ENCODE peak calls at places on chromosomes 16 and 17, in six cellular contexts. One of them, this sample, is unnamed.

GRCh38 chr17:50923611-50924010 is 57.5 kb upstream of the TOB1 start:
- DNase-seq in psoas muscle: no peak
- DNase-seq in mammary epithelial cell: no peak
- DNase-seq in uterus: no peak
- DNase-seq in tibial artery: no peak
- DNase-seq in A673: no peak
- DNase-seq in this sample: peak

GRCh38 chr16:64051826-64052225 is 1070.0 kb downstream of the CDH11 start:
- DNase-seq in psoas muscle: no peak
- DNase-seq in mammary epithelial cell: peak
- DNase-seq in uterus: no peak
- DNase-seq in tibial artery: no peak
- DNase-seq in A673: peak
- DNase-seq in this sample: no peak

GRCh38 chr16:68264128-68265077 is at the start of gene SLC7A6:
- DNase-seq in psoas muscle: peak
- DNase-seq in mammary epithelial cell: peak
- DNase-seq in uterus: peak
- DNase-seq in tibial artery: peak
- DNase-seq in A673: peak
- DNase-seq in this sample: peak

GRCh38 chr17:61402978-61403845 is 3.6 kb downstream of the TBX2 start:
- DNase-seq in psoas muscle: no peak
- DNase-seq in mammary epithelial cell: no peak
- DNase-seq in uterus: peak
- DNase-seq in tibial artery: peak
- DNase-seq in A673: peak
- DNase-seq in this sample: no peak

GRCh38 chr16:31706925-31707324 is 166.7 kb upstream of the ZNF267 start:
- DNase-seq in psoas muscle: no peak
- DNase-seq in mammary epithelial cell: no peak
- DNase-seq in uterus: no peak
- DNase-seq in tibial artery: no peak
- DNase-seq in A673: no peak
- DNase-seq in this sample: no peak

GRCh38 chr17:75571197-75571884 is 16.3 kb upstream of the MYO15B start:
- DNase-seq in psoas muscle: no peak
- DNase-seq in mammary epithelial cell: no peak
- DNase-seq in uterus: no peak
- DNase-seq in tibial artery: no peak
- DNase-seq in A673: no peak
- DNase-seq in this sample: no peak

GRCh38 chr16:67915831-67916723 is 15.6 kb downstream of the CTRL start:
- DNase-seq in psoas muscle: no peak
- DNase-seq in mammary epithelial cell: no peak
- DNase-seq in uterus: no peak
- DNase-seq in tibial artery: no peak
- DNase-seq in A673: no peak
- DNase-seq in this sample: no peak

GRCh38 chr17:13477180-13477611 is 124.5 kb downstream of the HS3ST3A1 start:
- DNase-seq in psoas muscle: no peak
- DNase-seq in mammary epithelial cell: peak
- DNase-seq in uterus: no peak
- DNase-seq in tibial artery: no peak
- DNase-seq in A673: no peak
- DNase-seq in this sample: no peak

GRCh38 chr17:1373710-1374237 is 26.2 kb downstream of the YWHAE start:
- DNase-seq in psoas muscle: no peak
- DNase-seq in mammary epithelial cell: no peak
- DNase-seq in uterus: no peak
- DNase-seq in tibial artery: no peak
- DNase-seq in A673: no peak
- DNase-seq in this sample: no peak

GRCh38 chr16:57092786-57093301 is 461 bp downstream of the CPNE2 start:
- DNase-seq in psoas muscle: peak
- DNase-seq in mammary epithelial cell: no peak
- DNase-seq in uterus: no peak
- DNase-seq in tibial artery: no peak
- DNase-seq in A673: peak
- DNase-seq in this sample: peak

GRCh38 chr16:57096793-57097192 is 4.4 kb downstream of the CPNE2 start:
- DNase-seq in psoas muscle: no peak
- DNase-seq in mammary epithelial cell: no peak
- DNase-seq in uterus: no peak
- DNase-seq in tibial artery: no peak
- DNase-seq in A673: no peak
- DNase-seq in this sample: no peak

GRCh38 chr16:57093845-57094564 is 1.6 kb downstream of the CPNE2 start:
- DNase-seq in psoas muscle: no peak
- DNase-seq in mammary epithelial cell: no peak
- DNase-seq in uterus: peak
- DNase-seq in tibial artery: no peak
- DNase-seq in A673: no peak
- DNase-seq in this sample: no peak

GRCh38 chr16:57096192-57096591 is 3.8 kb downstream of the CPNE2 start:
- DNase-seq in psoas muscle: no peak
- DNase-seq in mammary epithelial cell: no peak
- DNase-seq in uterus: no peak
- DNase-seq in tibial artery: no peak
- DNase-seq in A673: no peak
- DNase-seq in this sample: no peak

DNA sequence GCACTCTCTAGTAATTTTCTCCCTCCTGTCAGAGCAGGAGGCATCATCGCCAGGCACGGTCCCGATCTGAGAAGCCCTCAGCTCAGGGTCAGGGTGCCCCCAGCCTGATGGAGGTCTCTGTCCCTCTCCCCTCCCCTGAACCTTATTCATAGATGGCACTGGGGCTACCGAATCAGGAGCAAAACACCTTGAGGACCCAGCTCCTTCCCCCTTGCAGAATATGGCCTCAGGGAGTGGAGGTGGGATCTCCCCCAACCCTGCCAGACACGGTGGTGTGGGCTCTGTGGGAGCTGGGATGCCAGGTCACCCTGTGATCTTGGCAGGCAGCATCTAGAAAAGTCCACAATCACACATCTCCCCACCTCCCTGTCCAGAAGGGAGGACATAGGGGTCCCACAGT is 2.5 kb downstream of the CPNE2 start:
- DNase-seq in psoas muscle: no peak
- DNase-seq in mammary epithelial cell: no peak
- DNase-seq in uterus: no peak
- DNase-seq in tibial artery: no peak
- DNase-seq in A673: no peak
- DNase-seq in this sample: no peak
- H3K27ac ChIP-seq in psoas muscle: no peak
- H3K27ac ChIP-seq in mammary epithelial cell: no peak
- H3K27ac ChIP-seq in uterus: no peak
- H3K27ac ChIP-seq in tibial artery: no peak
- H3K27ac ChIP-seq in A673: no peak
- H3K27ac ChIP-seq in this sample: no peak

GRCh38 chr17:78878261-78878660 is 24.7 kb downstream of the CEP295NL start:
- DNase-seq in psoas muscle: no peak
- DNase-seq in mammary epithelial cell: no peak
- DNase-seq in uterus: no peak
- DNase-seq in tibial artery: no peak
- DNase-seq in A673: no peak
- DNase-seq in this sample: no peak

GRCh38 chr17:78879679-78880186 is 23.3 kb downstream of the CEP295NL start:
- DNase-seq in psoas muscle: peak
- DNase-seq in mammary epithelial cell: peak
- DNase-seq in uterus: peak
- DNase-seq in tibial artery: no peak
- DNase-seq in A673: peak
- DNase-seq in this sample: no peak

GRCh38 chr17:78875331-78875730 is 27.7 kb downstream of the CEP295NL start:
- DNase-seq in psoas muscle: no peak
- DNase-seq in mammary epithelial cell: no peak
- DNase-seq in uterus: no peak
- DNase-seq in tibial artery: no peak
- DNase-seq in A673: no peak
- DNase-seq in this sample: peak

GRCh38 chr17:78875738-78876597 is 27.0 kb downstream of the CEP295NL start:
- DNase-seq in psoas muscle: no peak
- DNase-seq in mammary epithelial cell: no peak
- DNase-seq in uterus: no peak
- DNase-seq in tibial artery: no peak
- DNase-seq in A673: no peak
- DNase-seq in this sample: peak

GRCh38 chr17:78878871-78879270 is 24.1 kb downstream of the CEP295NL start:
- DNase-seq in psoas muscle: no peak
- DNase-seq in mammary epithelial cell: no peak
- DNase-seq in uterus: no peak
- DNase-seq in tibial artery: no peak
- DNase-seq in A673: no peak
- DNase-seq in this sample: no peak
- H3K4me3 ChIP-seq in psoas muscle: no peak
- H3K4me3 ChIP-seq in mammary epithelial cell: no peak
- H3K4me3 ChIP-seq in uterus: no peak
- H3K4me3 ChIP-seq in tibial artery: no peak
- H3K4me3 ChIP-seq in A673: no peak
- H3K4me3 ChIP-seq in this sample: no peak

GRCh38 chr16:87391950-87392822 is at the start of gene MAP1LC3B:
- DNase-seq in psoas muscle: peak
- DNase-seq in mammary epithelial cell: peak
- DNase-seq in uterus: peak
- DNase-seq in tibial artery: peak
- DNase-seq in A673: peak
- DNase-seq in this sample: peak

GRCh38 chr16:87392823-87393679 is 915 bp downstream of the MAP1LC3B start:
- DNase-seq in psoas muscle: no peak
- DNase-seq in mammary epithelial cell: peak
- DNase-seq in uterus: peak
- DNase-seq in tibial artery: peak
- DNase-seq in A673: peak
- DNase-seq in this sample: no peak

GRCh38 chr16:87390641-87391323 is 1.4 kb upstream of the MAP1LC3B start:
- DNase-seq in psoas muscle: no peak
- DNase-seq in mammary epithelial cell: no peak
- DNase-seq in uterus: no peak
- DNase-seq in tibial artery: peak
- DNase-seq in A673: peak
- DNase-seq in this sample: no peak

GRCh38 chr16:87389245-87389644 is 2.9 kb upstream of the MAP1LC3B start:
- DNase-seq in psoas muscle: no peak
- DNase-seq in mammary epithelial cell: no peak
- DNase-seq in uterus: no peak
- DNase-seq in tibial artery: no peak
- DNase-seq in A673: no peak
- DNase-seq in this sample: peak

DNA sequence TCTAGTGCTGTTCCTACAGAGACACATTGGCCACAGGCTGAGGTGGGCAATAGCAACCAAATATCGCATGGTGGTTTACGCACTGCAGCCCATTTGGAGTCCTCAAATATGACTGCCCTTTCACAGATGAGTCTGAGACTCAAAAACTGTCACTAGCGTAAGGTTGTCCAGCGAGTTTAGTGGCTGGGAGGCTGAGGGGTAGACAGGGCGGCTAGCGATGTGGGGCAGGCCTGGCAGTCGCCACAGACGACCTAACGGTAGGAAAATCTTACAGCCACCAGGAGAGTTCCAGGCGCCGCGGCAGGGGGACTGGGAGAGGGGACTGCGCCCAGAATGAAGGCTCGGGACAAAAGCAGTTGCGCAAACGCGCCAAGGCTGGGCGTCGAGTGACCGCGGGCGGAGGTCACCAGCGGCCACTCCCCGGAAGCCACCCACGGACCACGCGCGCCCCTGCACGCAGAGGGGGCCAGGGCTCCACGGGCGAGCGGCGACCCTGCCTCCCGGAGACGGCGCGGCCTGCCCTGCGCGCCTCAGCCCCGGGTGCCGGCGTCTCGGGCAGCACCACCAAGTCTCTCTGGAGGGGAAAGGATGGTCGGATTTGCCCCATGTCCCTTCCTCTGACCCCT is 699 bp upstream of the MAP1LC3B start:
- DNase-seq in psoas muscle: peak
- DNase-seq in mammary epithelial cell: no peak
- DNase-seq in uterus: peak
- DNase-seq in tibial artery: peak
- DNase-seq in A673: peak
- DNase-seq in this sample: no peak
- TF ChIP-seq CTCF in psoas muscle: no peak
- TF ChIP-seq CTCF in mammary epithelial cell: no peak
- TF ChIP-seq CTCF in uterus: no peak
- TF ChIP-seq CTCF in tibial artery: no peak
- TF ChIP-seq CTCF in A673: no peak
- TF ChIP-seq CTCF in this sample: no peak

GRCh38 chr16:2082983-2083364 is 35.2 kb downstream of the TSC2 start:
- DNase-seq in psoas muscle: no peak
- DNase-seq in mammary epithelial cell: no peak
- DNase-seq in uterus: no peak
- DNase-seq in tibial artery: no peak
- DNase-seq in A673: no peak
- DNase-seq in this sample: no peak

GRCh38 chr16:2083409-2083808 is 35.6 kb downstream of the TSC2 start:
- DNase-seq in psoas muscle: no peak
- DNase-seq in mammary epithelial cell: no peak
- DNase-seq in uterus: no peak
- DNase-seq in tibial artery: no peak
- DNase-seq in A673: no peak
- DNase-seq in this sample: no peak

GRCh38 chr16:2081685-2082084 is 33.9 kb downstream of the TSC2 start:
- DNase-seq in psoas muscle: no peak
- DNase-seq in mammary epithelial cell: no peak
- DNase-seq in uterus: no peak
- DNase-seq in tibial artery: no peak
- DNase-seq in A673: no peak
- DNase-seq in this sample: no peak

GRCh38 chr16:2081201-2081600 is 33.4 kb downstream of the TSC2 start:
- DNase-seq in psoas muscle: no peak
- DNase-seq in mammary epithelial cell: no peak
- DNase-seq in uterus: no peak
- DNase-seq in tibial artery: no peak
- DNase-seq in A673: no peak
- DNase-seq in this sample: no peak

DNA sequence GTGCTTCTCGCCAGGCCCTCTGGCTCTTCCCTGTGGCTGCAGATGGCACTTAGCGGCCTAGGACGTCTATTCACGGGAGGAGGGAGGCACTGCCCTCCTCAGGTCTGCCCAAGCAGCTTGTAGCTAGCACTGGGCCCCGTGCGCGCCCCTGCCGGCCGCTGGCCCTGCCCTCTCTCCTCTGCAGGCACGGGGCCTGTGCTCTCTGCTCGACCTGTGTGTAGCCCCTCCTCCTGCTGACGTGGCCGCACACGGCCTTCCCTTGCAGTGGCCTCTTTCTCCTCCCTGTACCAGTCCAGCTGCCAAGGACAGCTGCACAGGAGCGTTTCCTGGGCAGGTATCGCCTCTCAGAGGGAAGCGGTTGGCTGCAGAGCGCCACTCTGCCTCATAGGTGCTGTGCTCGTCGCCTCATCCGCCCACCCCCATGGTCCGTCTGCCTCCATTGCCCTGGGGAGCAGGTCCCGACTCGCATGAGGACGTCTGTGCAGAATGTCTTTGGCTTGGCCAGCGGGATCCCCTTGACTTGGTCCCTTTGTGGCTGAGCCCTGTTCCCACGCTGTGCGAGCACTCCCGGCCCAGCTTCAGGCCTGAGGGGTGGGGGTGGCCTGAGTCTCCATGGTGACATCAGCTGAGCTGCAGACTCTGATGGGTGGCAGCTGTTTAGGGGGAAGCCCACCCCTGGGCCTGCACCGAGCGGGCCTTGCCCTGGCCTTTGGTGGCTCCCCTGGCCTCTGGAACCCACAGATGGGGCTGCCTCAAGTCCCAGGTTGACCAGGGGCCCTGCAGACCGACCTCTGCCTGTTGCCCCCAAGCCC is 34.6 kb downstream of the TSC2 start:
- DNase-seq in psoas muscle: no peak
- DNase-seq in mammary epithelial cell: peak
- DNase-seq in uterus: peak
- DNase-seq in tibial artery: no peak
- DNase-seq in A673: no peak
- DNase-seq in this sample: no peak
- H3K27ac ChIP-seq in psoas muscle: no peak
- H3K27ac ChIP-seq in mammary epithelial cell: no peak
- H3K27ac ChIP-seq in uterus: peak
- H3K27ac ChIP-seq in tibial artery: no peak
- H3K27ac ChIP-seq in A673: no peak
- H3K27ac ChIP-seq in this sample: peak